ENCODE peak calls at places on chromosomes 3 and 15, in seven cellular contexts. R is stimulated activated naive CD8-positive, alpha-beta T cell treated with anti-CD3 and anti-CD28 coated beads, Interleukin-15, amount 100 ng/mL, for 72 hours; E is ELF-1; J is stimulated activated CD4-positive, alpha-beta T cell treated with anti-CD3 and anti-CD28 coated beads, Interleukin-15, amount 100 ng/mL, for 1 hour; T is cardiac fibroblast; C is AG10803; G is frontal cortex. X is an unnamed sample.
A peak's percentile ranks its signal among the peaks of the same experiment; 100 is the strongest.

GRCh38 chr3:117553461-117553860 is 843.9 kb downstream of the TUSC7 start:
- DNase-seq in R (no peak), E (no peak), J (no peak), T (no peak), C (peak; percentile 9), G (no peak), X (no peak)

GRCh38 chr15:58472821-58473581 is 41.2 kb downstream of the LIPC start:
- DNase-seq in R (peak; percentile 47), E (peak; percentile 31), J (no peak), T (peak; percentile 44), C (no peak), G (no peak), X (no peak)

GRCh38 chr3:150933473-150934008 is 28.3 kb upstream of the MINDY4B start:
- DNase-seq in R (no peak), E (no peak), J (no peak), T (peak; percentile 2), C (no peak), G (no peak), X (no peak)

GRCh38 chr3:23659274-23659673 is 146.5 kb upstream of the UBE2E1 start:
- DNase-seq in R (no peak), E (no peak), J (no peak), T (no peak), C (no peak), G (no peak), X (no peak)

GRCh38 chr3:52531636-52532516 is 1.8 kb downstream of the NT5DC2 start:
- DNase-seq in R (no peak), E (no peak), J (no peak), T (no peak), C (no peak), G (peak; percentile 21), X (peak; percentile 10)

GRCh38 chr3:133248389-133248788 is 151.5 kb upstream of the BFSP2 start:
- DNase-seq in R (no peak), E (no peak), J (no peak), T (peak; percentile 14), C (no peak), G (no peak), X (no peak)

GRCh38 chr15:72979754-72980153 is 72.5 kb upstream of the NEO1 start:
- DNase-seq in R (no peak), E (no peak), J (no peak), T (no peak), C (no peak), G (no peak), X (no peak)

GRCh38 chr3:99551520-99551919 is 86.9 kb upstream of the COL8A1 start:
- DNase-seq in R (no peak), E (no peak), J (no peak), T (no peak), C (no peak), G (no peak), X (no peak)

GRCh38 chr3:169822540-169822939 is 9.8 kb upstream of the LRRC34 start:
- DNase-seq in R (no peak), E (no peak), J (no peak), T (no peak), C (no peak), G (no peak), X (no peak)

GRCh38 chr15:69390575-69390974 is 23.6 kb upstream of the KIF23 start:
- DNase-seq in R (no peak), E (no peak), J (no peak), T (peak; percentile 27), C (peak; percentile 81), G (no peak), X (no peak)

GRCh38 chr3:194805546-194805945 is 119.9 kb downstream of the FAM43A start:
- DNase-seq in R (no peak), E (no peak), J (no peak), T (no peak), C (no peak), G (no peak), X (no peak)

GRCh38 chr15:52292780-52293392 is 2.7 kb downstream of the MYO5C start:
- DNase-seq in R (no peak), E (no peak), J (no peak), T (no peak), C (no peak), G (no peak), X (no peak)

GRCh38 chr3:38349684-38350359 is 3.2 kb downstream of the XYLB start:
- DNase-seq in R (no peak), E (no peak), J (no peak), T (no peak), C (peak; percentile 36), G (no peak), X (no peak)

GRCh38 chr3:8341853-8342252 is 159.8 kb upstream of the LMCD1 start:
- DNase-seq in R (no peak), E (no peak), J (no peak), T (no peak), C (no peak), G (no peak), X (no peak)

GRCh38 chr15:66849393-66849745 is 147.3 kb downstream of the SMAD6 start:
- DNase-seq in R (no peak), E (no peak), J (no peak), T (no peak), C (no peak), G (no peak), X (no peak)

GRCh38 chr3:4977889-4978258 is 1.4 kb upstream of the BHLHE40 start:
- DNase-seq in R (no peak), E (no peak), J (peak; percentile 11), T (no peak), C (no peak), G (no peak), X (no peak)

GRCh38 chr15:43133429-43134156 is at the start of gene TMEM62:
- DNase-seq in R (peak; percentile 60), E (peak; percentile 84), J (peak; percentile 35), T (peak; percentile 47), C (peak; percentile 47), G (peak; percentile 80), X (peak; percentile 79)

GRCh38 chr15:86089422-86089821 is 9.8 kb downstream of the AGBL1 start:
- DNase-seq in R (no peak), E (no peak), J (no peak), T (no peak), C (no peak), G (no peak), X (no peak)

GRCh38 chr15:99844150-99844549 is 110.9 kb upstream of the LYSMD4 start:
- DNase-seq in R (no peak), E (no peak), J (no peak), T (no peak), C (no peak), G (no peak), X (no peak)

GRCh38 chr3:159675285-159675684 is 313.4 kb upstream of the IL12A start:
- DNase-seq in R (no peak), E (no peak), J (no peak), T (no peak), C (no peak), G (no peak), X (no peak)

GRCh38 chr15:92907880-92908279 is 7.8 kb downstream of the CHD2 start:
- DNase-seq in R (no peak), E (no peak), J (no peak), T (peak; percentile 92), C (peak; percentile 88), G (no peak), X (no peak)

GRCh38 chr15:90664650-90665287 is 52.4 kb upstream of the BLM start:
- DNase-seq in R (no peak), E (peak; percentile 54), J (no peak), T (peak; percentile 58), C (peak; percentile 50), G (no peak), X (peak; percentile 60)